ENCODE peak calls at places on chromosomes 12 and 14, in ten cellular contexts. T is AG04450, G is mucosa of descending colon, A is kidney, P is fibroblast of the aortic adventitia, E is neural progenitor cell, I is left ventricle myocardium inferior, S is astrocyte of the spinal cord, U is GM12865, W is psoas muscle. F is an unnamed sample.

GRCh38 chr14:68819260-68819691 is 26.4 kb upstream of the ZFP36L1 start:
- DNase-seq in T (no peak), G (no peak), A (peak), P (peak), E (peak), I (no peak), S (peak), U (no peak), W (no peak), F (peak)

GRCh38 chr14:36028218-36028617 is 148.3 kb downstream of the PTCSC3 start:
- DNase-seq in T (no peak), G (no peak), A (no peak), P (no peak), E (no peak), I (no peak), S (no peak), U (peak), W (no peak), F (no peak)

GRCh38 chr14:32430326-32430725 is 101.2 kb downstream of the AKAP6 start:
- DNase-seq in T (no peak), G (no peak), A (no peak), P (peak), E (no peak), I (no peak), S (peak), U (peak), W (no peak), F (peak)

GRCh38 chr12:63826002-63826585 is 18.4 kb upstream of the SRGAP1 start:
- DNase-seq in T (peak), G (no peak), A (no peak), P (peak), E (peak), I (no peak), S (peak), U (peak), W (no peak), F (peak)

GRCh38 chr14:61280526-61281185 is 482 bp downstream of the TMEM30B start:
- DNase-seq in T (no peak), G (peak), A (peak), P (peak), E (peak), I (peak), S (peak), U (peak), W (peak), F (peak)

GRCh38 chr12:90366286-90366685 is 588.7 kb downstream of the CCER1 start:
- DNase-seq in T (no peak), G (no peak), A (no peak), P (peak), E (no peak), I (no peak), S (peak), U (no peak), W (no peak), F (peak)

GRCh38 chr12:123442774-123443173 is 6.3 kb upstream of the RILPL2 start:
- DNase-seq in T (no peak), G (no peak), A (no peak), P (no peak), E (no peak), I (no peak), S (no peak), U (no peak), W (no peak), F (no peak)

GRCh38 chr12:79125358-79125757 is 260.8 kb downstream of the SYT1 start:
- DNase-seq in T (no peak), G (no peak), A (no peak), P (no peak), E (no peak), I (no peak), S (no peak), U (no peak), W (no peak), F (no peak)

GRCh38 chr12:92844147-92844763 is 84.8 kb downstream of the EEA1 start:
- DNase-seq in T (no peak), G (no peak), A (no peak), P (peak), E (no peak), I (no peak), S (peak), U (no peak), W (no peak), F (peak)

GRCh38 chr12:132908145-132909029 is 21.0 kb upstream of the CHFR start:
- DNase-seq in T (peak), G (peak), A (peak), P (peak), E (peak), I (peak), S (peak), U (peak), W (peak), F (peak)

GRCh38 chr12:100574262-100575074 is 984 bp downstream of the GAS2L3 start:
- DNase-seq in T (no peak), G (no peak), A (no peak), P (peak), E (peak), I (peak), S (no peak), U (no peak), W (no peak), F (peak)

DNA sequence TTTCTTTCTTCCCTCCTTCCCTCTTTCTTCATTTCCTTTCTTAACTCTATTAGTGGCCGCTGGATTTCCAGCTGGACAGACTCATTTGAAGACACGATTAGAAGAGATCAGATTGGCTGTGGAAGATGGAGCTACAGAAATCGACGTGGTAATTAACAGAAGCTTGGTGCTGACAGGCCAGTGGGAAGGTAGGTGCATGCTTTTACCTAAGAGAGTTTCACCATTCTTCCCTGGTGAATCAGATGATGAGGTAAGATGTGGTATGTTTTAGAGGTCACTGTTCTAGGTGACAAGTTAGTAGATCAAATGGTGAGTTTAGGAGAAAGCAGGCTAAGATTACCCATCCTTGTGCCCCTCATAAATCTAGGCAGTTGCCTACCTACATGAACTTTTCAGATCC is 51.6 kb downstream of the DERA start:
- DNase-seq in T (no peak), G (no peak), A (no peak), P (peak), E (no peak), I (no peak), S (no peak), U (no peak), W (no peak), F (no peak)
- H3K4me3 ChIP-seq in T (no peak), G (no peak), A (no peak), P (no peak), E (no peak), I (no peak), S (no peak), U (no peak), W (no peak), F (no peak)

DNA sequence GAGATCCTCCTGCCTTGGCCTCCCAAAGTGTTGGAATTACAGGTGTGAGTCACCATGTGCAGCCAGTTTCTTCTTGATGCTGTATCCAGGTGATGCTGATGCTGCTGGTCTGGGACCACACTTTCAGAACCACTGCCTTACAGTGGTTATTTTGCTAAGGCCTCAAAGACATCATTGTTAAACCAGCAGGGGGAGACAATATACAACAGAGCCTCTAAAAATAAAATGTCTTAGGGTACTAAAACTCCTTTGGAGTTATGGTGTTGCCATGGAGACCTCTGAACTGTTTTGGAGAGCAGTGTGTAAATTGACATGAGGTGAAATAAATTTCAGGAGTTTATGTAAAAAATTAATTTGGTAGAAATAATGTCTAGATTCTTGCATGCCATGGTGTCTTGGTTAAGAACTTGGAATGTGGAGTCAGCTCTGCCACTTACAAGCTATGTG is 1.1 kb upstream of the ARG2 start:
- DNase-seq in T (peak), G (no peak), A (no peak), P (peak), E (peak), I (no peak), S (peak), U (peak), W (no peak), F (peak)
- H3K4me3 ChIP-seq in T (no peak), G (no peak), A (no peak), P (no peak), E (no peak), I (peak), S (no peak), U (peak), W (no peak), F (no peak)

GRCh38 chr12:461425-461824 is 1.7 kb downstream of the B4GALNT3 start:
- DNase-seq in T (no peak), G (peak), A (no peak), P (no peak), E (no peak), I (no peak), S (no peak), U (no peak), W (no peak), F (no peak)
- H3K4me3 ChIP-seq in T (no peak), G (no peak), A (no peak), P (no peak), E (peak), I (peak), S (no peak), U (no peak), W (peak), F (no peak)

DNA sequence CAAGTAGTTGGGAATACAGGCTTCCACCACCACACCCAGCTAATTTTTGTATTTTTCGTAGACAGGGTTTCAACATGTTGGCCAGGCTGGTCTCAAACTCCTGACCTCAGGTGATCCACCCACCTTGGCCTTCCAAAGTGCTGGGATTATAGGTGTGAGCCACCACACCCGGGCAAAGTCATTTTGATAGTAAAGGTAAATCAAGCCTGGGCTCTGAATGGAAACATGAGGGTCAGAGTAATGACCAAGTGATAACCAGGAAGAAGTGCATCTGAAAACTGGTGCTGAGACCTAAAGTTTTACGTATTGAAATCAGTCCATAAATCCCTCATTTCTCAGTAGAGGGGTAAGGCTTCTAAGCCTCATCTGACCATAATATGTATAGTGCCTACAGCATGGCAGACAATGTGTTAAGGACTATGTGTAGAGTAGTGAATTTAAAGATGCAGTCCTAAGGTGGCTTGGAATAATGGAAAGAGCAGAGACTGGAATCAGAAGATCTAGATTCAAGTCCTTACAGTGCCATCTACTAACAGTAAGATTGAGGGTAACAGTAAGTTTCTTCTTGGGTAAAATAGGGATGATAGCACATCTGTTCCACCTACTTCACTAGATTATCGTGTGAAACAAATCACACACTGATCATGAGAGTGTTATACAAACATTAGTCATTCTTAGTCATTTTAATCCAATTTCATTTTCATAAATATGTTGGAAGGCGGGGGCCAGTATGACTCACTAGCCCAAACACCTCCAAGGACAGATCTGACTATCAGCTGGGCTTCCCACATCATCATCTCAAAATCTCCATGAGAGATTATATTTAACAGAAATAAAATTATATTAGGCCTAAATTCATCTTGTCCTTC is 11.2 kb downstream of the MAP4K5 start:
- DNase-seq in T (peak), G (no peak), A (no peak), P (peak), E (no peak), I (no peak), S (peak), U (peak), W (no peak), F (peak)
- H3K4me3 ChIP-seq in T (no peak), G (no peak), A (no peak), P (no peak), E (no peak), I (no peak), S (no peak), U (peak), W (no peak), F (peak)

GRCh38 chr14:70555890-70556289 is 21.1 kb upstream of the ADAM20 start:
- DNase-seq in T (no peak), G (no peak), A (peak), P (peak), E (no peak), I (peak), S (no peak), U (no peak), W (no peak), F (no peak)
- H3K4me3 ChIP-seq in T (no peak), G (no peak), A (no peak), P (peak), E (no peak), I (peak), S (peak), U (no peak), W (peak), F (peak)

GRCh38 chr14:92686411-92686762 is 62.0 kb downstream of the LGMN start:
- DNase-seq in T (no peak), G (no peak), A (peak), P (no peak), E (no peak), I (no peak), S (no peak), U (no peak), W (no peak), F (no peak)
- H3K4me3 ChIP-seq in T (no peak), G (no peak), A (no peak), P (no peak), E (no peak), I (peak), S (no peak), U (no peak), W (no peak), F (no peak)

GRCh38 chr14:31204593-31205534 is 2.7 kb downstream of the HECTD1 start:
- DNase-seq in T (no peak), G (no peak), A (no peak), P (no peak), E (no peak), I (no peak), S (no peak), U (peak), W (no peak), F (peak)
- H3K4me3 ChIP-seq in T (peak), G (peak), A (peak), P (peak), E (peak), I (peak), S (no peak), U (peak), W (peak), F (peak)

GRCh38 chr12:110170535-110171185 is 46.5 kb downstream of the IFT81 start:
- DNase-seq in T (no peak), G (no peak), A (no peak), P (peak), E (no peak), I (no peak), S (no peak), U (no peak), W (no peak), F (no peak)

GRCh38 chr12:110159671-110160245 is 35.6 kb downstream of the IFT81 start:
- DNase-seq in T (no peak), G (no peak), A (no peak), P (no peak), E (no peak), I (no peak), S (no peak), U (no peak), W (no peak), F (no peak)

GRCh38 chr12:110171186-110171538 is 47.0 kb downstream of the IFT81 start:
- DNase-seq in T (no peak), G (no peak), A (no peak), P (no peak), E (no peak), I (no peak), S (no peak), U (no peak), W (no peak), F (no peak)

GRCh38 chr12:110168732-110169455 is 44.7 kb downstream of the IFT81 start:
- DNase-seq in T (no peak), G (no peak), A (no peak), P (no peak), E (no peak), I (no peak), S (no peak), U (no peak), W (no peak), F (no peak)

GRCh38 chr12:110165540-110166159 is 41.5 kb downstream of the IFT81 start:
- DNase-seq in T (no peak), G (no peak), A (no peak), P (no peak), E (no peak), I (no peak), S (no peak), U (peak), W (no peak), F (no peak)
- H3K4me3 ChIP-seq in T (no peak), G (no peak), A (no peak), P (no peak), E (no peak), I (no peak), S (no peak), U (peak), W (no peak), F (no peak)